ENCODE peak calls at places on chromosome 4, in six cellular contexts. W is mammary epithelial cell, L is heart right ventricle, G is mucosa of descending colon, T is tibial artery, M is A549. Z is an unnamed sample.
A peak's percentile ranks its signal among the peaks of the same experiment; 100 is the strongest.

GRCh38 chr4:188372856-188373255 is 233.6 kb downstream of the TRIML1 start:
- DNase-seq in W (peak; percentile 29), L (no peak), G (no peak), T (no peak), M (peak; percentile 88), Z (no peak)

GRCh38 chr4:86243750-86244149 is 116.1 kb downstream of the MAPK10 start:
- DNase-seq in W (peak; percentile 20), L (no peak), G (no peak), T (no peak), M (no peak), Z (no peak)

GRCh38 chr4:158895797-158896442 is 127.1 kb downstream of the FNIP2 start:
- DNase-seq in W (peak; percentile 5), L (no peak), G (peak; percentile 26), T (no peak), M (peak; percentile 23), Z (no peak)

GRCh38 chr4:156615066-156615514 is 356.5 kb downstream of the PDGFC start:
- DNase-seq in W (peak; percentile 65), L (no peak), G (no peak), T (no peak), M (no peak), Z (no peak)

GRCh38 chr4:137343221-137343620 is 189.1 kb downstream of the PCDH18 start:
- DNase-seq in W (no peak), L (no peak), G (no peak), T (no peak), M (no peak), Z (no peak)

GRCh38 chr4:185504098-185505047 is 30.9 kb downstream of the PDLIM3 start:
- DNase-seq in W (no peak), L (peak; percentile 81), G (peak; percentile 82), T (peak; percentile 95), M (no peak), Z (no peak)

GRCh38 chr4:81682492-81682891 is 210.8 kb upstream of the RASGEF1B start:
- DNase-seq in W (no peak), L (no peak), G (no peak), T (no peak), M (no peak), Z (no peak)

GRCh38 chr4:8221476-8221875 is 22.4 kb downstream of the SH3TC1 start:
- DNase-seq in W (no peak), L (no peak), G (no peak), T (no peak), M (no peak), Z (no peak)

GRCh38 chr4:123832173-123833026 is 435.8 kb downstream of the SPRY1 start:
- DNase-seq in W (peak; percentile 94), L (no peak), G (no peak), T (peak; percentile 68), M (no peak), Z (no peak)

GRCh38 chr4:111961806-111962205 is 183.4 kb upstream of the FAM241A start:
- DNase-seq in W (peak; percentile 21), L (no peak), G (no peak), T (no peak), M (no peak), Z (no peak)

GRCh38 chr4:3215256-3215655 is 33.7 kb upstream of the MSANTD1 start:
- DNase-seq in W (no peak), L (no peak), G (no peak), T (peak; percentile 6), M (no peak), Z (no peak)

GRCh38 chr4:3461515-3462291 is 1.4 kb upstream of the DOK7 start:
- DNase-seq in W (peak; percentile 76), L (peak; percentile 81), G (peak; percentile 67), T (no peak), M (no peak), Z (no peak)

GRCh38 chr4:139628184-139629012 is 37.2 kb upstream of the MGST2 start:
- DNase-seq in W (no peak), L (no peak), G (peak; percentile 51), T (no peak), M (no peak), Z (no peak)

GRCh38 chr4:8117278-8117682 is 41.3 kb downstream of the ABLIM2 start:
- DNase-seq in W (peak; percentile 6), L (peak; percentile 59), G (peak; percentile 87), T (no peak), M (peak; percentile 67), Z (no peak)

GRCh38 chr4:123505077-123505456 is 108.5 kb downstream of the SPRY1 start:
- DNase-seq in W (no peak), L (no peak), G (no peak), T (no peak), M (peak; percentile 40), Z (no peak)

GRCh38 chr4:17797808-17798207 is 12.7 kb downstream of the DCAF16 start:
- DNase-seq in W (no peak), L (no peak), G (no peak), T (no peak), M (no peak), Z (no peak)

GRCh38 chr4:107153956-107154355 is 117.8 kb upstream of the DKK2 start:
- DNase-seq in W (no peak), L (no peak), G (no peak), T (no peak), M (no peak), Z (no peak)

GRCh38 chr4:24473309-24473721 is 111.0 kb downstream of the DHX15 start:
- DNase-seq in W (peak; percentile 11), L (peak; percentile 18), G (peak; percentile 38), T (no peak), M (peak; percentile 45), Z (no peak)

GRCh38 chr4:47221721-47222120 is 190.4 kb downstream of the GABRB1 start:
- DNase-seq in W (peak; percentile 58), L (no peak), G (no peak), T (no peak), M (no peak), Z (no peak)

GRCh38 chr4:107255596-107255995 is 219.5 kb upstream of the DKK2 start:
- DNase-seq in W (peak; percentile 53), L (no peak), G (no peak), T (no peak), M (no peak), Z (no peak)

GRCh38 chr4:23818097-23818648 is 71.7 kb downstream of the PPARGC1A start:
- DNase-seq in W (no peak), L (no peak), G (no peak), T (no peak), M (no peak), Z (no peak)

GRCh38 chr4:602559-602942 is 22.8 kb upstream of the PDE6B start:
- DNase-seq in W (peak; percentile 60), L (peak; percentile 32), G (peak; percentile 89), T (no peak), M (peak; percentile 14), Z (no peak)

GRCh38 chr4:601612-602558 is 23.5 kb upstream of the PDE6B start:
- DNase-seq in W (no peak), L (no peak), G (no peak), T (peak; percentile 19), M (no peak), Z (no peak)

GRCh38 chr4:600166-600565 is 24.1 kb upstream of the TMEM271 start:
- DNase-seq in W (no peak), L (no peak), G (no peak), T (no peak), M (no peak), Z (no peak)

GRCh38 chr4:598925-599324 is 22.8 kb upstream of the TMEM271 start:
- DNase-seq in W (no peak), L (no peak), G (no peak), T (no peak), M (no peak), Z (no peak)

DNA sequence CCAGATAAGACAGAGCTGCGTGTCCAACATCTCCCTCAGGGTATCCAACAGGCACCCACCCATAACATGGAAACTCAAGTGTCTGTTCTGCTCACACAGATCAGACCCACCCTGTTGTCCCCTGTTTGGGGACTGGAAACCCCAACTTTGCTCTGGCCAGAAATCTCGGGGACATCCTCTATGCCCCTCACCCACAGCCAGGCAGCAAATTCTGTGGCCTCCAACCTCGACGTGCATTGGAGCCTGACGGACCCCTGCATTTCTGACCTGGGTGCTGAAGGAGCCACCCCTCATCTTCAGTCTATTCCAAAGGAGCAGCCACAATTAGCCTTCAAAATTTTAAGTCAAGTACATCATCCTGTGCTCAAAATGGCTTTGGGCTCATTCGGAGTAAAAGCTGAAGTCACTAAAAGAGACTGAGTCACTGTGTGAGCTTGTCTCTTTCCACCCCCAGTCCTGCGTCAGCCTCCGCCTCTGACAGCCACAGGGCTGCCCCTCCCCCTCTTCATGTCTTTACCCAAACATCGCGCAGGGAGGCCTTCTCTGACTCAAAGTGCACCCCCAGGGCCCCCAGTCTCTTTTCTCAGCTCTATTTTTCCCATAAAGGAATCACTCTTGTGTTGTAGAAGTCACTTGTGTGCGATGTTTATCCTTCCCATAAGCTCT is 24.4 kb upstream of the PDE6B start:
- DNase-seq in W (peak; percentile 16), L (no peak), G (no peak), T (peak; percentile 52), M (no peak), Z (no peak)
- H3K9me3 ChIP-seq in W (no peaks in the 10 kb centered on the region), L (no peaks in the 10 kb centered on the region), G (no peaks in the 10 kb centered on the region), T (no peaks in the 10 kb centered on the region), M (no peaks in the 10 kb centered on the region), Z (no peaks in the 10 kb centered on the region)

DNA sequence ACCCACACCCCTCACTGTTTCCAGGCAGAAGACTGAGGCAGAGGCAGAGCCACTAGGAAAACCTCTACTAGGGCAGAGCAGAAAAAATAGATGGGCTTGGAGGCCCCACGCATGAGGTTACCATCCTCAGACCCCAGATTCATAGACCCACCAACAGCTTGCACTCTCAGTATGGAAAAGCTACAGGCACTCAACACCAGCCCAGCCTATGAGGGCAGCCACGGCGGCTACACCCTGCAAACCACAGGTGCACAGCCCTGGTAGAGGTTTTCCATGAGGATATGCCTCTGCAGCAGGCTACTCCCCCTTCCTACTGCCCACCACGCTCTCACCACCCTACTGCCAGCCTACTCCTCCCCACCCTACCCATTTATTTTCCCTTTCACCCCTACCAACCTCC is 235.1 kb downstream of the CWH43 start:
- DNase-seq in W (no peak), L (no peak), G (no peak), T (no peak), M (no peak), Z (no peak)
- H3K9me3 ChIP-seq in W (peaks cover 42% of the 10 kb centered on the region), L (no peaks in the 10 kb centered on the region), G (peaks cover 9% of the 10 kb centered on the region), T (no peaks in the 10 kb centered on the region), M (peaks cover 6% of the 10 kb centered on the region), Z (peaks cover 4% of the 10 kb centered on the region)

GRCh38 chr4:110630621-110631402 is 7.9 kb upstream of the PITX2 start:
- DNase-seq in W (no peak), L (no peak), G (peak; percentile 35), T (no peak), M (no peak), Z (no peak)
- H3K9me3 ChIP-seq in W (peaks cover 4% of the 10 kb centered on the region), L (no peaks in the 10 kb centered on the region), G (no peaks in the 10 kb centered on the region), T (no peaks in the 10 kb centered on the region), M (no peaks in the 10 kb centered on the region), Z (no peaks in the 10 kb centered on the region)

DNA sequence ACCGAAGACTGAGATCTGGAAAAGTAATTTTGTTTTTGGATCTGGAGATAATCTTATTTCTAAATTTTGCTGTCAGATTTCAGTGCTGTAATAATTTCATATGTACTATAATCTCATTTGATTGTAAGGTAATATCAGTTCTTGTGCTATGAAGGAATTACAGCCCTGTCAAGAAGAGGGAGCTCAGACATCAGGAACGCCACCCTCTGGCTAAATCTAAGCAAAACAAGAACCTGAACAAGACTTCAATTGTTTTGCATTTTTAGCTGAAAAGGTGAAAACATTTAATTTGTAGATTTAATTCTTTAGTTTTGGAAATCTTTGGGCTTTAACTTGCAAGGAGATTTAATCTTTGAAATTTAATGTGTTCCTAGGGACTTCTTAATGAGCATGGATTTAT is 525.4 kb upstream of the HS3ST1 start:
- DNase-seq in W (peak; percentile 8), L (no peak), G (no peak), T (no peak), M (peak; percentile 15), Z (no peak)
- H3K9me3 ChIP-seq in W (no peaks in the 10 kb centered on the region), L (no peaks in the 10 kb centered on the region), G (no peaks in the 10 kb centered on the region), T (no peaks in the 10 kb centered on the region), M (no peaks in the 10 kb centered on the region), Z (no peaks in the 10 kb centered on the region)

GRCh38 chr4:62204136-62204535 is 1004.0 kb downstream of the ADGRL3 start:
- DNase-seq in W (no peak), L (no peak), G (no peak), T (no peak), M (no peak), Z (no peak)
- H3K9me3 ChIP-seq in W (no peaks in the 10 kb centered on the region), L (no peaks in the 10 kb centered on the region), G (no peaks in the 10 kb centered on the region), T (no peaks in the 10 kb centered on the region), M (no peaks in the 10 kb centered on the region), Z (no peaks in the 10 kb centered on the region)

Z was measured in T-helper 17 cell.